ENCODE peak calls at places on chromosomes 7 and 10, in five cellular contexts. Q is neuronal stem cell, X is IMR-90, Y is mesenchymal stem cell, T is H9. M is an unnamed sample.

GRCh38 chr10:123614888-123615287 is 51.3 kb upstream of the GPR26 start:
- DNase-seq in Q (peak; percentile 87), T (peak; percentile 87), X (peak; percentile 7), Y (no peak), M (peak; percentile 66)

GRCh38 chr10:131090761-131091661 is 220.5 kb downstream of the TCERG1L start:
- DNase-seq in Q (no peak), T (no peak), Y (no peak), X (no peak), M (no peak)

GRCh38 chr10:5888843-5889623 is 660 bp downstream of the ANKRD16 start:
- DNase-seq in T (peak; percentile 70), X (no peak), Y (peak; percentile 50), Q (peak; percentile 61), M (peak; percentile 84)

GRCh38 chr10:11235771-11236170 is 218.1 kb downstream of the CELF2 start:
- DNase-seq in X (no peak), Q (no peak), Y (no peak), T (no peak), M (no peak)

GRCh38 chr10:6221192-6221940 is 18.6 kb downstream of the PFKFB3 start:
- DNase-seq in T (no peak), Q (no peak), X (no peak), Y (no peak), M (no peak)

GRCh38 chr10:124217906-124218769 is 124.7 kb upstream of the CHST15 start:
- DNase-seq in T (peak; percentile 71), X (no peak), Q (no peak), Y (no peak), M (peak; percentile 72)

GRCh38 chr7:98283127-98283886 is 1.8 kb downstream of the BRI3 start:
- DNase-seq in Q (no peak), T (no peak), Y (peak; percentile 71), X (peak; percentile 56), M (no peak)

GRCh38 chr10:49768731-49769130 is 6.6 kb upstream of the OGDHL start:
- DNase-seq in Y (no peak), X (no peak), Q (no peak), T (peak; percentile 49), M (no peak)

GRCh38 chr7:4268040-4268965 is 413.8 kb upstream of the FOXK1 start:
- DNase-seq in X (no peak), Q (no peak), T (no peak), Y (no peak), M (no peak)

GRCh38 chr7:81501220-81501619 is 268.6 kb downstream of the HGF start:
- DNase-seq in T (no peak), Q (no peak), X (peak; percentile 81), Y (peak; percentile 55), M (no peak)

GRCh38 chr7:54109501-54109900 is 432.7 kb upstream of the VSTM2A start:
- DNase-seq in T (no peak), Y (no peak), Q (no peak), X (no peak), M (no peak)

GRCh38 chr7:92761391-92762098 is 74.8 kb downstream of the CDK6 start:
- DNase-seq in Q (no peak), X (no peak), Y (peak; percentile 34), T (no peak), M (no peak)

GRCh38 chr7:40700653-40701475 is 566.1 kb downstream of the SUGCT start:
- DNase-seq in Q (no peak), T (peak; percentile 36), X (peak; percentile 23), Y (no peak), M (no peak)

GRCh38 chr10:15710455-15710854 is 9.3 kb downstream of the ITGA8 start:
- DNase-seq in T (no peak), X (no peak), Y (no peak), Q (no peak), M (no peak)

GRCh38 chr7:24778543-24779282 is 21.4 kb upstream of the GSDME start:
- DNase-seq in Y (peak; percentile 67), X (peak; percentile 95), Q (no peak), T (no peak), M (no peak)

GRCh38 chr7:3461923-3462322 is 160.9 kb downstream of the SDK1 start:
- DNase-seq in T (no peak), Q (no peak), X (no peak), Y (no peak), M (no peak)

GRCh38 chr7:8214162-8214897 is 47.6 kb downstream of the ICA1 start:
- DNase-seq in T (no peak), Y (peak; percentile 73), Q (no peak), X (peak; percentile 9), M (no peak)

GRCh38 chr10:6162589-6163356 is 40.0 kb upstream of the PFKFB3 start:
- DNase-seq in X (no peak), Q (no peak), T (peak; percentile 53), Y (peak; percentile 44), M (no peak)

GRCh38 chr7:114988755-114989154 is 66.9 kb downstream of the MDFIC start:
- DNase-seq in Y (peak; percentile 63), Q (no peak), T (no peak), X (peak; percentile 83), M (no peak)

GRCh38 chr7:1725199-1725701 is 55.2 kb downstream of the ELFN1 start:
- DNase-seq in T (peak; percentile 59), X (no peak), Q (no peak), Y (no peak), M (no peak)

GRCh38 chr10:58350023-58350422 is 15.2 kb downstream of the UBE2D1 start:
- DNase-seq in X (no peak), Q (no peak), T (no peak), Y (no peak), M (no peak)

GRCh38 chr7:7702826-7703225 is 15.6 kb downstream of the RPA3 start:
- DNase-seq in Y (no peak), T (no peak), X (peak; percentile 16), Q (no peak), M (no peak)

GRCh38 chr10:48554668-48555067 is 50.2 kb downstream of the ARHGAP22 start:
- DNase-seq in X (peak; percentile 51), Q (no peak), Y (no peak), T (no peak), M (no peak)

GRCh38 chr7:69575651-69576050 is 22.6 kb upstream of the AUTS2 start:
- DNase-seq in Q (no peak), Y (no peak), T (no peak), X (no peak), M (no peak)

GRCh38 chr10:72310241-72310633 is 36.5 kb downstream of the DDIT4 start:
- DNase-seq in Q (no peak), T (peak; percentile 69), Y (no peak), X (no peak), M (no peak)

GRCh38 chr10:52265131-52265926 is 48.8 kb upstream of the DKK1 start:
- DNase-seq in T (no peak), Q (no peak), X (no peak), Y (no peak), M (no peak)

GRCh38 chr7:20928022-20928421 is 141.3 kb upstream of the SP8 start:
- DNase-seq in X (no peak), Q (no peak), Y (no peak), T (no peak), M (no peak)

GRCh38 chr7:126803060-126803665 is 449.6 kb downstream of the GRM8 start:
- DNase-seq in X (peak; percentile 51), T (peak; percentile 49), Q (peak; percentile 45), Y (peak; percentile 54), M (peak; percentile 5)

GRCh38 chr10:21508987-21509334 is 16.5 kb downstream of the SKIDA1 start:
- DNase-seq in X (no peak), Q (no peak), T (no peak), Y (no peak), M (no peak)

GRCh38 chr7:98346515-98347069 is 54.3 kb downstream of the BAIAP2L1 start:
- DNase-seq in Q (no peak), T (no peak), X (no peak), Y (no peak), M (no peak)

GRCh38 chr7:111424768-111425167 is 137.5 kb downstream of the IMMP2L start:
- DNase-seq in T (no peak), Q (no peak), X (peak; percentile 23), Y (peak; percentile 40), M (no peak)

GRCh38 chr10:78357027-78357672 is 323.5 kb downstream of the RPS24 start:
- DNase-seq in Q (peak; percentile 78), T (peak; percentile 58), Y (no peak), X (no peak), M (peak; percentile 34)

GRCh38 chr10:78358982-78359381 is 325.3 kb downstream of the RPS24 start:
- DNase-seq in X (no peak), Y (no peak), Q (no peak), T (no peak), M (no peak)

GRCh38 chr10:78358406-78358805 is 324.7 kb downstream of the RPS24 start:
- DNase-seq in Y (no peak), T (no peak), Q (no peak), X (no peak), M (no peak)

GRCh38 chr10:78356291-78356915 is 322.7 kb downstream of the RPS24 start:
- DNase-seq in Y (no peak), Q (no peak), T (no peak), X (no peak), M (no peak)

GRCh38 chr10:78357673-78358206 is 324.1 kb downstream of the RPS24 start:
- DNase-seq in Q (no peak), T (no peak), X (no peak), Y (no peak), M (no peak)
- H3K14ac ChIP-seq in Q (no peak overlapping the region), T (no peak overlapping the region), X (no peak overlapping the region), Y (no peak overlapping the region), M (no peak overlapping the region)

DNA sequence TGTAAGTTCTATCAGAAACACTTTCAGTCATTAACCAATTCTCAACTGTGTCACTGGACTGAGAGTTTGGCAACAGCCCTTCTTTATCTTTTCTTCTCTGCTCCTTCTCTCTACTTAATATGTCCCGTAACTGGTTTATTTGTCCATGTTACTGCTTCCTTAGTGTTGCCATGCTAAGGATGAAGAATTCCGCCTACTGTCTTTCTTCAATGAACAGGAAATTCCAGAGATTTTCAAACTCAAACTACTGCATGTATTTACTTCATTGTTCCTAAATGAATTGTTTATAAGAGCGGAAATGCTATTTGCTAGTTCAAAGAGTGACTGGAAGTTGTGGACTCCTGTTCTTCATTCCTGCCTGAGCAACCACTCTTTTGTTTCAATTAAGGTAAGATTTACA is 143.8 kb downstream of the TAX1BP1 start:
- DNase-seq in Y (peak; percentile 23), X (peak; percentile 33), T (no peak), Q (no peak), M (no peak)
- H4K8ac ChIP-seq in Y (no peak overlapping the region), X (no peak overlapping the region), T (no peak overlapping the region), Q (no peak overlapping the region), M (no peak overlapping the region)

GRCh38 chr7:47403341-47403866 is 178.5 kb downstream of the TNS3 start:
- DNase-seq in Q (no peak), T (no peak), Y (no peak), X (no peak), M (no peak)
- H3K14ac ChIP-seq in Q (no peak overlapping the region), T (no peak overlapping the region), Y (no peak overlapping the region), X (no peak overlapping the region), M (no peak overlapping the region)

DNA sequence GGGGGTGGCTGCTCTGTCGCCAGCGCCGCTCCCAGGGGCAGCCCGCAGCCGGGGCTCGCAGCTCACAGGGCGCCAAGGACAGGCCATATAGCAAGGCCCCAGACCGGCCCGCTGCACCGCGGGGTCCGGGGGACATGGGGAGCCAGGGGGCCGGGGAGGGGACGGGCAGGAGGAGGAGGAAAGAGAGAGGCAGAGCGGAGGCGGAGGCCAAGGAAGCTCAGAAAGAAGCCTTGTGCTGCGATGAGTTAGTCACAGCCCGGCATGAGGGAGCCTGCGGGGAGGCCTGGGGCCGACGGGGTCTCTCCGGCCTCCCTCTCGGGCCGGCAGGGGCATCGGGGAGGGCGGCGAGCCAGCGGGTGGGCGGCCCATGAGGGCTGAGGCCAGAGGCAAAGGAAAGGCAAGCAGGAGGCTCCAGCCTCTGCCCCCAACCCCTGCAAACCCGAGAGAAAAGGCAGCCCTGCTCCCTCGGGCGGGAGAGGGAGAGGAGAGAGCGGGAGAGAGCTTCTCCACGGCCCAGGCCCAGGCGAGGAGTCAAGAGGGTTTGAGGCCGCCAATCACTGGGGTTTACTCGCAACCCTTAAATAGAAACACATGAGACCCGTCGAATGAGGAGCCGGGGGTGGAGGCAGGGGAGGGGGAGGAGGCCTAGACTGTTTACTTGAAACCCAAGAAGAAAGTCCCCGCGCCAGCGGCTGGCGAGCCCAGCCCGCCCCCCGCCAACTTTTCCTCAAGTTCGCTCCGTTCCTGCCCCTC is 167.9 kb downstream of the NEURL1 start:
- DNase-seq in Y (peak; percentile 88), Q (peak; percentile 56), T (peak; percentile 86), X (peak; percentile 94), M (peak; percentile 56)
- H4K8ac ChIP-seq in Y (peak overlapping the region; percentile 97), Q (peak overlapping the region; percentile 93), T (no peak overlapping the region), X (peak overlapping the region; percentile 89), M (peak overlapping the region; percentile 89)

M was measured in H1.